ENCODE peak calls at places on chromosome 22, in five cellular contexts. One of them, this sample, is unnamed.

GRCh38 chr22:38415561-38416321 is 39.3 kb downstream of the KCNJ4 start:
- DNase-seq in nephron progenitor cell: no peak
- DNase-seq in kidney tubule cell: no peak
- DNase-seq in B cell: no peak
- DNase-seq in NCI-H1092 treated with DMSO at 0.1 percent for 48 hours: peak; percentile 30
- DNase-seq in this sample: no peak

GRCh38 chr22:38012604-38013072 is 28.3 kb upstream of the SOX10 start:
- DNase-seq in NCI-H1092 treated with DMSO at 0.1 percent for 48 hours: no peak
- DNase-seq in nephron progenitor cell: no peak
- DNase-seq in kidney tubule cell: no peak
- DNase-seq in B cell: no peak
- DNase-seq in this sample: no peak

GRCh38 chr22:50536231-50536630 is 6.4 kb upstream of the TYMP start:
- DNase-seq in NCI-H1092 treated with DMSO at 0.1 percent for 48 hours: no peak
- DNase-seq in B cell: no peak
- DNase-seq in kidney tubule cell: no peak
- DNase-seq in nephron progenitor cell: no peak
- DNase-seq in this sample: no peak

GRCh38 chr22:29026579-29026978 is 35.1 kb downstream of the C22orf31 start:
- DNase-seq in kidney tubule cell: no peak
- DNase-seq in NCI-H1092 treated with DMSO at 0.1 percent for 48 hours: no peak
- DNase-seq in nephron progenitor cell: no peak
- DNase-seq in B cell: no peak
- DNase-seq in this sample: no peak

GRCh38 chr22:28795932-28796856 is 4.2 kb downstream of the XBP1 start:
- DNase-seq in kidney tubule cell: no peak
- DNase-seq in nephron progenitor cell: no peak
- DNase-seq in B cell: no peak
- DNase-seq in NCI-H1092 treated with DMSO at 0.1 percent for 48 hours: no peak
- DNase-seq in this sample: no peak

GRCh38 chr22:46580940-46581579 is 39.1 kb upstream of the GRAMD4 start:
- DNase-seq in kidney tubule cell: no peak
- DNase-seq in nephron progenitor cell: no peak
- DNase-seq in NCI-H1092 treated with DMSO at 0.1 percent for 48 hours: no peak
- DNase-seq in B cell: peak; percentile 6
- DNase-seq in this sample: no peak

GRCh38 chr22:48702573-48703264 is 1125.0 kb downstream of the BRD1 start:
- DNase-seq in nephron progenitor cell: peak; percentile 20
- DNase-seq in B cell: no peak
- DNase-seq in NCI-H1092 treated with DMSO at 0.1 percent for 48 hours: no peak
- DNase-seq in kidney tubule cell: no peak
- DNase-seq in this sample: peak; percentile 93

GRCh38 chr22:36658900-36659299 is 44.7 kb downstream of the CACNG2 start:
- DNase-seq in NCI-H1092 treated with DMSO at 0.1 percent for 48 hours: no peak
- DNase-seq in B cell: no peak
- DNase-seq in nephron progenitor cell: no peak
- DNase-seq in kidney tubule cell: no peak
- DNase-seq in this sample: no peak

GRCh38 chr22:48758021-48758561 is 1069.6 kb downstream of the BRD1 start:
- DNase-seq in B cell: no peak
- DNase-seq in kidney tubule cell: peak; percentile 1
- DNase-seq in NCI-H1092 treated with DMSO at 0.1 percent for 48 hours: no peak
- DNase-seq in nephron progenitor cell: no peak
- DNase-seq in this sample: no peak

GRCh38 chr22:45166935-45167334 is 3.2 kb downstream of the NUP50 start:
- DNase-seq in NCI-H1092 treated with DMSO at 0.1 percent for 48 hours: no peak
- DNase-seq in B cell: no peak
- DNase-seq in nephron progenitor cell: no peak
- DNase-seq in kidney tubule cell: no peak
- DNase-seq in this sample: no peak

GRCh38 chr22:37244114-37244921 is at the start of gene RAC2:
- DNase-seq in kidney tubule cell: peak; percentile 85
- DNase-seq in B cell: peak; percentile 93
- DNase-seq in nephron progenitor cell: peak; percentile 55
- DNase-seq in NCI-H1092 treated with DMSO at 0.1 percent for 48 hours: no peak
- DNase-seq in this sample: peak; percentile 24

GRCh38 chr22:49715450-49715849 is 112.2 kb downstream of the BRD1 start:
- DNase-seq in nephron progenitor cell: no peak
- DNase-seq in kidney tubule cell: no peak
- DNase-seq in B cell: no peak
- DNase-seq in NCI-H1092 treated with DMSO at 0.1 percent for 48 hours: no peak
- DNase-seq in this sample: no peak

GRCh38 chr22:25564320-25564978 is at the start of gene GRK3:
- DNase-seq in NCI-H1092 treated with DMSO at 0.1 percent for 48 hours: peak; percentile 48
- DNase-seq in nephron progenitor cell: peak; percentile 86
- DNase-seq in B cell: peak; percentile 79
- DNase-seq in kidney tubule cell: peak; percentile 67
- DNase-seq in this sample: peak; percentile 57

GRCh38 chr22:23818541-23818940 is 20.3 kb downstream of the DERL3 start:
- DNase-seq in nephron progenitor cell: no peak
- DNase-seq in NCI-H1092 treated with DMSO at 0.1 percent for 48 hours: no peak
- DNase-seq in B cell: no peak
- DNase-seq in kidney tubule cell: no peak
- DNase-seq in this sample: no peak

GRCh38 chr22:36781656-36782627 is 6.0 kb upstream of the IFT27 start:
- DNase-seq in B cell: peak; percentile 88
- DNase-seq in NCI-H1092 treated with DMSO at 0.1 percent for 48 hours: peak; percentile 50
- DNase-seq in nephron progenitor cell: peak; percentile 89
- DNase-seq in kidney tubule cell: peak; percentile 90
- DNase-seq in this sample: peak; percentile 53

GRCh38 chr22:41682033-41682807 is 6.4 kb downstream of the SNU13 start:
- DNase-seq in nephron progenitor cell: peak; percentile 92
- DNase-seq in B cell: peak; percentile 92
- DNase-seq in NCI-H1092 treated with DMSO at 0.1 percent for 48 hours: peak; percentile 80
- DNase-seq in kidney tubule cell: peak; percentile 86
- DNase-seq in this sample: peak; percentile 78

GRCh38 chr22:44091021-44091721 is 67.1 kb downstream of the PARVB start:
- DNase-seq in NCI-H1092 treated with DMSO at 0.1 percent for 48 hours: no peak
- DNase-seq in B cell: no peak
- DNase-seq in nephron progenitor cell: no peak
- DNase-seq in kidney tubule cell: no peak
- DNase-seq in this sample: no peak

GRCh38 chr22:23249506-23250423 is 69.5 kb downstream of the BCR start:
- DNase-seq in B cell: no peak
- DNase-seq in NCI-H1092 treated with DMSO at 0.1 percent for 48 hours: no peak
- DNase-seq in nephron progenitor cell: no peak
- DNase-seq in kidney tubule cell: no peak
- DNase-seq in this sample: no peak

GRCh38 chr22:36301384-36301828 is 48.5 kb downstream of the APOL1 start:
- DNase-seq in NCI-H1092 treated with DMSO at 0.1 percent for 48 hours: peak; percentile 50
- DNase-seq in kidney tubule cell: peak; percentile 76
- DNase-seq in nephron progenitor cell: peak; percentile 86
- DNase-seq in B cell: peak; percentile 87
- DNase-seq in this sample: peak; percentile 43

GRCh38 chr22:44667276-44667675 is 34.7 kb upstream of the PRR5 start:
- DNase-seq in kidney tubule cell: no peak
- DNase-seq in B cell: no peak
- DNase-seq in NCI-H1092 treated with DMSO at 0.1 percent for 48 hours: no peak
- DNase-seq in nephron progenitor cell: no peak
- DNase-seq in this sample: no peak

GRCh38 chr22:32827061-32827602 is 25.6 kb downstream of the TIMP3 start:
- DNase-seq in B cell: no peak
- DNase-seq in NCI-H1092 treated with DMSO at 0.1 percent for 48 hours: no peak
- DNase-seq in nephron progenitor cell: no peak
- DNase-seq in kidney tubule cell: no peak
- DNase-seq in this sample: no peak

GRCh38 chr22:37229012-37229804 is 14.9 kb downstream of the RAC2 start:
- DNase-seq in B cell: no peak
- DNase-seq in nephron progenitor cell: no peak
- DNase-seq in NCI-H1092 treated with DMSO at 0.1 percent for 48 hours: no peak
- DNase-seq in kidney tubule cell: peak; percentile 77
- DNase-seq in this sample: no peak

GRCh38 chr22:50085211-50085999 is at the start of gene MLC1:
- DNase-seq in nephron progenitor cell: no peak
- DNase-seq in kidney tubule cell: no peak
- DNase-seq in B cell: peak; percentile 25
- DNase-seq in NCI-H1092 treated with DMSO at 0.1 percent for 48 hours: no peak
- DNase-seq in this sample: peak; percentile 24

GRCh38 chr22:29820941-29821789 is 16.9 kb downstream of the ASCC2 start:
- DNase-seq in B cell: no peak
- DNase-seq in kidney tubule cell: peak; percentile 99
- DNase-seq in nephron progenitor cell: no peak
- DNase-seq in NCI-H1092 treated with DMSO at 0.1 percent for 48 hours: peak; percentile 11
- DNase-seq in this sample: peak; percentile 73

GRCh38 chr22:17131686-17132085 is 10.5 kb upstream of the TMEM121B start:
- DNase-seq in B cell: no peak
- DNase-seq in kidney tubule cell: peak; percentile 29
- DNase-seq in nephron progenitor cell: no peak
- DNase-seq in NCI-H1092 treated with DMSO at 0.1 percent for 48 hours: peak; percentile 50
- DNase-seq in this sample: no peak

GRCh38 chr22:22460635-22461034 is 47.9 kb downstream of the ZNF280B start:
- DNase-seq in B cell: peak; percentile 15
- DNase-seq in nephron progenitor cell: no peak
- DNase-seq in kidney tubule cell: no peak
- DNase-seq in NCI-H1092 treated with DMSO at 0.1 percent for 48 hours: no peak
- DNase-seq in this sample: no peak

GRCh38 chr22:36562261-36562835 is 33.4 kb upstream of the EIF3D start:
- DNase-seq in kidney tubule cell: peak; percentile 42
- DNase-seq in NCI-H1092 treated with DMSO at 0.1 percent for 48 hours: no peak
- DNase-seq in B cell: no peak
- DNase-seq in nephron progenitor cell: no peak
- DNase-seq in this sample: no peak

GRCh38 chr22:46110215-46110614 is 40.1 kb upstream of the PPARA start:
- DNase-seq in B cell: no peak
- DNase-seq in kidney tubule cell: peak; percentile 74
- DNase-seq in NCI-H1092 treated with DMSO at 0.1 percent for 48 hours: no peak
- DNase-seq in nephron progenitor cell: no peak
- DNase-seq in this sample: no peak

GRCh38 chr22:39567135-39567946 is 3.2 kb upstream of the CACNA1I start:
- DNase-seq in kidney tubule cell: no peak
- DNase-seq in NCI-H1092 treated with DMSO at 0.1 percent for 48 hours: no peak
- DNase-seq in nephron progenitor cell: no peak
- DNase-seq in B cell: peak; percentile 33
- DNase-seq in this sample: no peak

GRCh38 chr22:36790648-36791047 is 14.7 kb upstream of the IFT27 start:
- DNase-seq in NCI-H1092 treated with DMSO at 0.1 percent for 48 hours: no peak
- DNase-seq in B cell: no peak
- DNase-seq in kidney tubule cell: no peak
- DNase-seq in nephron progenitor cell: no peak
- DNase-seq in this sample: no peak

GRCh38 chr22:37260939-37261338 is 16.9 kb upstream of the RAC2 start:
- DNase-seq in nephron progenitor cell: peak; percentile 71
- DNase-seq in kidney tubule cell: peak; percentile 63
- DNase-seq in NCI-H1092 treated with DMSO at 0.1 percent for 48 hours: peak; percentile 52
- DNase-seq in B cell: peak; percentile 76
- DNase-seq in this sample: no peak

GRCh38 chr22:37594237-37594636 is 14.3 kb upstream of the LGALS2 start:
- DNase-seq in B cell: no peak
- DNase-seq in kidney tubule cell: no peak
- DNase-seq in nephron progenitor cell: no peak
- DNase-seq in NCI-H1092 treated with DMSO at 0.1 percent for 48 hours: no peak
- DNase-seq in this sample: no peak

GRCh38 chr22:32389685-32390084 is 22.4 kb downstream of the RTCB start:
- DNase-seq in nephron progenitor cell: peak; percentile 42
- DNase-seq in kidney tubule cell: peak; percentile 32
- DNase-seq in B cell: no peak
- DNase-seq in NCI-H1092 treated with DMSO at 0.1 percent for 48 hours: peak; percentile 16
- DNase-seq in this sample: no peak

GRCh38 chr22:32745251-32745995 is 56.1 kb upstream of the TIMP3 start:
- DNase-seq in kidney tubule cell: peak; percentile 81
- DNase-seq in nephron progenitor cell: peak; percentile 15
- DNase-seq in NCI-H1092 treated with DMSO at 0.1 percent for 48 hours: no peak
- DNase-seq in B cell: no peak
- DNase-seq in this sample: no peak

GRCh38 chr22:38938221-38938620 is 19.2 kb upstream of the APOBEC3A start:
- DNase-seq in B cell: no peak
- DNase-seq in nephron progenitor cell: no peak
- DNase-seq in NCI-H1092 treated with DMSO at 0.1 percent for 48 hours: no peak
- DNase-seq in kidney tubule cell: no peak
- DNase-seq in this sample: no peak

GRCh38 chr22:23970816-23971482 is 3.3 kb downstream of the DDT start:
- DNase-seq in kidney tubule cell: peak; percentile 6
- DNase-seq in nephron progenitor cell: no peak
- DNase-seq in B cell: no peak
- DNase-seq in NCI-H1092 treated with DMSO at 0.1 percent for 48 hours: no peak
- DNase-seq in this sample: no peak

GRCh38 chr22:29071261-29072045 is 1.4 kb upstream of the KREMEN1 start:
- DNase-seq in B cell: peak; percentile 54
- DNase-seq in kidney tubule cell: peak; percentile 28
- DNase-seq in nephron progenitor cell: peak; percentile 75
- DNase-seq in NCI-H1092 treated with DMSO at 0.1 percent for 48 hours: no peak
- DNase-seq in this sample: no peak

This sample was measured in pons.